ENCODE peak calls at places on chromosomes 12 and 14, in eight cellular contexts. U is transverse colon, K is upper lobe of left lung, L is tibial nerve, C is suprapubic skin, D is ovary, T is H1, A is HepG2. E is an unnamed sample.

GRCh38 chr12:121903202-121903601 is 14.6 kb downstream of the PSMD9 start:
- DNase-seq in A (no peak), U (no peak), T (no peak), C (no peak), D (no peak), L (no peak), K (no peak), E (peak; percentile 38)

GRCh38 chr12:117192057-117192456 is 1.8 kb upstream of the FBXO21 start:
- DNase-seq in K (no peak), D (peak; percentile 31), U (no peak), C (peak; percentile 35), A (no peak), L (no peak), T (no peak), E (peak; percentile 43)

GRCh38 chr12:107654866-107655265 is 30.7 kb upstream of the PWP1 start:
- DNase-seq in K (no peak), L (no peak), A (no peak), U (no peak), C (no peak), D (no peak), T (no peak), E (no peak)

GRCh38 chr14:28867571-28867970 is 101.0 kb downstream of the FOXG1 start:
- DNase-seq in U (no peak), C (no peak), A (no peak), L (no peak), D (no peak), K (no peak), T (no peak), E (no peak)

GRCh38 chr12:66152732-66153131 is 17.1 kb downstream of the TMBIM4 start:
- DNase-seq in L (no peak), A (no peak), U (no peak), K (no peak), D (no peak), C (no peak), T (no peak), E (no peak)

GRCh38 chr12:28083816-28084678 is 106.2 kb upstream of the CCDC91 start:
- DNase-seq in L (no peak), C (no peak), A (no peak), D (no peak), K (no peak), T (no peak), U (no peak), E (no peak)

GRCh38 chr14:88085736-88086135 is 80.8 kb downstream of the GPR65 start:
- DNase-seq in U (no peak), L (no peak), T (no peak), D (no peak), A (no peak), C (no peak), K (no peak), E (no peak)

GRCh38 chr12:48165089-48166031 is 8.0 kb upstream of the ASB8 start:
- DNase-seq in L (no peak), D (no peak), A (peak; percentile 44), K (no peak), U (no peak), C (no peak), T (no peak), E (peak; percentile 75)

GRCh38 chr14:106459971-106460730 is 933.8 kb downstream of the TMEM121 start:
- DNase-seq in D (no peak), K (no peak), T (no peak), U (peak; percentile 20), L (no peak), A (no peak), C (no peak), E (peak; percentile 1)

GRCh38 chr14:101477648-101478047 is 83.6 kb upstream of the DIO3 start:
- DNase-seq in U (no peak), A (no peak), K (no peak), L (no peak), D (peak; percentile 17), T (no peak), C (no peak), E (no peak)

GRCh38 chr14:58716706-58717105 is 78.9 kb downstream of the DACT1 start:
- DNase-seq in C (no peak), A (no peak), K (no peak), D (no peak), T (no peak), L (no peak), U (no peak), E (no peak)

GRCh38 chr12:105982022-105982421 is 156.7 kb downstream of the NUAK1 start:
- DNase-seq in U (no peak), D (no peak), C (no peak), T (no peak), L (no peak), A (no peak), K (peak; percentile 58), E (no peak)

GRCh38 chr12:6451348-6452244 is at the start of gene TAPBPL:
- DNase-seq in L (peak; percentile 80), A (peak; percentile 89), C (no peak), U (peak; percentile 89), T (peak; percentile 73), D (peak; percentile 80), K (peak; percentile 91), E (peak; percentile 47)

GRCh38 chr14:50320279-50320678 is 8.2 kb downstream of the DMAC2L start:
- DNase-seq in C (no peak), T (no peak), U (no peak), L (no peak), K (no peak), D (no peak), A (no peak), E (no peak)

GRCh38 chr14:65103150-65103760 is 938 bp upstream of the MAX start:
- DNase-seq in K (no peak), A (peak; percentile 24), C (no peak), D (no peak), U (no peak), T (no peak), L (no peak), E (peak; percentile 32)

GRCh38 chr12:50099302-50100008 is 4.4 kb upstream of the GPD1 start:
- DNase-seq in L (no peak), K (no peak), T (no peak), A (no peak), D (no peak), C (no peak), U (no peak), E (no peak)

GRCh38 chr14:91402278-91403068 is 15.1 kb downstream of the CCDC88C start:
- DNase-seq in U (peak; percentile 59), A (no peak), C (no peak), T (no peak), L (no peak), K (peak; percentile 80), D (no peak), E (no peak)

GRCh38 chr12:118958520-118958919 is 22.8 kb upstream of the SRRM4 start:
- DNase-seq in T (no peak), K (no peak), L (no peak), D (no peak), A (no peak), U (no peak), C (no peak), E (no peak)
- TF ChIP-seq EP300 in T (no peak), K (no peak), L (no peak), D (no peak), A (no peak), U (no peak), C (no peak), E (no peak)

GRCh38 chr14:92425101-92425500 is 88.5 kb upstream of the RIN3 start:
- DNase-seq in K (no peak), U (no peak), T (no peak), A (peak; percentile 9), C (no peak), L (no peak), D (no peak), E (peak; percentile 62)
- TF ChIP-seq EP300 in K (no peak), U (no peak), T (no peak), A (no peak), C (no peak), L (no peak), D (no peak), E (no peak)

GRCh38 chr14:100237735-100238418 is 1.1 kb upstream of the YY1 start:
- DNase-seq in T (peak; percentile 71), K (peak; percentile 68), A (peak; percentile 34), L (no peak), D (peak; percentile 61), U (peak; percentile 58), C (peak; percentile 82), E (peak; percentile 56)

GRCh38 chr14:100240725-100241032 is 1.7 kb downstream of the YY1 start:
- DNase-seq in T (no peak), U (no peak), C (no peak), L (no peak), A (no peak), K (no peak), D (no peak), E (no peak)

GRCh38 chr14:100238419-100239199 is at the start of gene YY1:
- DNase-seq in L (peak; percentile 99), C (peak; percentile 99), U (peak; percentile 99), D (peak; percentile 99), T (peak; percentile 98), A (peak; percentile 93), K (peak; percentile 99), E (peak; percentile 98)

GRCh38 chr14:100239840-100240724 is 1.1 kb downstream of the YY1 start:
- DNase-seq in A (peak; percentile 75), L (peak; percentile 72), T (peak; percentile 79), D (peak; percentile 81), U (peak; percentile 89), K (peak; percentile 89), C (peak; percentile 93), E (peak; percentile 91)

GRCh38 chr14:100239200-100239839 is 376 bp downstream of the YY1 start:
- DNase-seq in K (no peak), C (peak; percentile 82), U (peak; percentile 38), T (no peak), L (peak; percentile 17), A (no peak), D (peak; percentile 40), E (no peak)
- TF ChIP-seq EP300 in K (no peak), C (no peak), U (no peak), T (no peak), L (no peak), A (no peak), D (no peak), E (no peak)

GRCh38 chr12:93042684-93043083 is 113.6 kb upstream of the EEA1 start:
- DNase-seq in C (no peak), A (no peak), U (peak; percentile 76), T (no peak), L (no peak), D (no peak), K (no peak), E (no peak)
- TF ChIP-seq EP300 in C (no peak), A (no peak), U (no peak), T (no peak), L (no peak), D (no peak), K (no peak), E (no peak)